ENCODE peak calls at places on chromosomes 13 and 19, in nine cellular contexts. M, F, S, V, L, Z, W, U and Q are unnamed samples.
A peak's percentile ranks its signal among the peaks of the same experiment; 100 is the strongest.

GRCh38 chr19:30378701-30379100 is 6.5 kb downstream of the ZNF536 start:
- DNase-seq in M (no peak), F (no peak), S (no peak), V (no peak), L (no peak), Z (no peak), W (no peak), U (peak; percentile 37), Q (no peak)

GRCh38 chr19:36771275-36772231 is 1.1 kb downstream of the ZNF850 start:
- DNase-seq in M (peak; percentile 1), F (peak; percentile 40), S (peak; percentile 66), V (no peak), L (no peak), Z (no peak), W (peak; percentile 7), U (no peak), Q (peak; percentile 25)

GRCh38 chr19:1400281-1401137 is 833 bp downstream of the GAMT start:
- DNase-seq in M (no peak), F (no peak), S (peak; percentile 73), V (no peak), L (no peak), Z (peak; percentile 73), W (no peak), U (no peak), Q (no peak)

GRCh38 chr13:20945952-20946383 is 43.4 kb upstream of the XPO4 start:
- DNase-seq in M (no peak), F (no peak), S (no peak), V (no peak), L (no peak), Z (no peak), W (peak; percentile 28), U (peak; percentile 81), Q (no peak)

GRCh38 chr13:44605275-44605674 is 29.1 kb upstream of the TSC22D1 start:
- DNase-seq in M (no peak), F (no peak), S (no peak), V (no peak), L (no peak), Z (no peak), W (no peak), U (no peak), Q (no peak)

GRCh38 chr19:2517881-2518601 is 42.1 kb downstream of the GADD45B start:
- DNase-seq in M (no peak), F (no peak), S (no peak), V (no peak), L (no peak), Z (no peak), W (no peak), U (no peak), Q (no peak)

GRCh38 chr13:48733739-48734329 is 80.1 kb downstream of the CYSLTR2 start:
- DNase-seq in M (no peak), F (no peak), S (no peak), V (no peak), L (no peak), Z (no peak), W (no peak), U (no peak), Q (no peak)

GRCh38 chr19:31254611-31255010 is 94.6 kb downstream of the TSHZ3 start:
- DNase-seq in M (no peak), F (no peak), S (no peak), V (no peak), L (no peak), Z (no peak), W (no peak), U (no peak), Q (no peak)

GRCh38 chr13:80359459-80360297 is 18.8 kb upstream of the SPRY2 start:
- DNase-seq in M (peak; percentile 53), F (no peak), S (no peak), V (no peak), L (no peak), Z (peak; percentile 1), W (peak; percentile 41), U (no peak), Q (no peak)

GRCh38 chr19:30391052-30391451 is 18.9 kb downstream of the ZNF536 start:
- DNase-seq in M (no peak), F (no peak), S (no peak), V (no peak), L (no peak), Z (no peak), W (no peak), U (peak; percentile 45), Q (no peak)

GRCh38 chr13:40440990-40441820 is 225.2 kb downstream of the FOXO1 start:
- DNase-seq in M (no peak), F (no peak), S (peak; percentile 31), V (no peak), L (no peak), Z (peak; percentile 12), W (no peak), U (no peak), Q (peak; percentile 68)

GRCh38 chr19:3589439-3589838 is 4.2 kb downstream of the GIPC3 start:
- DNase-seq in M (no peak), F (no peak), S (no peak), V (no peak), L (no peak), Z (no peak), W (no peak), U (no peak), Q (no peak)

GRCh38 chr19:31152906-31153305 is 196.3 kb downstream of the TSHZ3 start:
- DNase-seq in M (no peak), F (no peak), S (peak; percentile 46), V (no peak), L (no peak), Z (no peak), W (no peak), U (no peak), Q (no peak)